ENCODE peak calls at places on chromosomes 12 and 14, in four cellular contexts. K is stimulated activated CD4-positive, alpha-beta T cell treated with anti-CD3 and anti-CD28 coated beads, Interleukin-4, amount 100 ng/mL, for 4 hours; R is HuH-7; L is KBM-7. Q is an unnamed sample.

GRCh38 chr14:55245657-55246268 is 25.5 kb upstream of the FBXO34 start:
- DNase-seq in K (peak), R (peak), L (peak), Q (peak)

GRCh38 chr12:82848846-82849245 is 162.1 kb downstream of the TMTC2 start:
- DNase-seq in K (no peak), R (no peak), L (no peak), Q (no peak)

GRCh38 chr14:24096545-24097181 is 2.6 kb downstream of the PCK2 start:
- DNase-seq in K (no peak), R (no peak), L (no peak), Q (no peak)

GRCh38 chr14:93347850-93348249 is 868 bp downstream of the COX8C start:
- DNase-seq in K (no peak), R (no peak), L (peak), Q (no peak)

GRCh38 chr14:100733152-100733850 is 6.6 kb downstream of the DLK1 start:
- DNase-seq in K (no peak), R (no peak), L (no peak), Q (no peak)

GRCh38 chr14:89641495-89642162 is 224.6 kb upstream of the FOXN3 start:
- DNase-seq in K (peak), R (peak), L (no peak), Q (no peak)

GRCh38 chr14:104657114-104657524 is 32.3 kb upstream of the INF2 start:
- DNase-seq in K (no peak), R (no peak), L (peak), Q (no peak)

GRCh38 chr12:14567311-14568195 is at the start of gene PLBD1:
- DNase-seq in K (no peak), R (peak), L (no peak), Q (no peak)

GRCh38 chr12:107461222-107461980 is 224.2 kb upstream of the PWP1 start:
- DNase-seq in K (no peak), R (no peak), L (no peak), Q (no peak)

GRCh38 chr12:109758406-109759075 is 44.9 kb downstream of the FAM222A start:
- DNase-seq in K (no peak), R (no peak), L (no peak), Q (no peak)